ENCODE peak calls at places on chromosomes 5 and 9, in six cellular contexts. One of them, this sample, is unnamed.

GRCh38 chr9:97788763-97789663 is 64.0 kb upstream of the FOXE1 start:
- DNase-seq in adipocyte: peak
- DNase-seq in GM23248: peak
- DNase-seq in ovary: no peak
- DNase-seq in Jurkat, Clone E6-1: no peak
- DNase-seq in coronary artery: no peak
- DNase-seq in this sample: no peak

GRCh38 chr5:124924729-124925128 is 178.3 kb upstream of the ZNF608 start:
- DNase-seq in adipocyte: no peak
- DNase-seq in GM23248: no peak
- DNase-seq in ovary: no peak
- DNase-seq in Jurkat, Clone E6-1: no peak
- DNase-seq in coronary artery: no peak
- DNase-seq in this sample: no peak

GRCh38 chr9:8282555-8282954 is 483.0 kb upstream of the DMAC1 start:
- DNase-seq in adipocyte: no peak
- DNase-seq in GM23248: no peak
- DNase-seq in ovary: no peak
- DNase-seq in Jurkat, Clone E6-1: no peak
- DNase-seq in coronary artery: no peak
- DNase-seq in this sample: no peak

GRCh38 chr9:121285835-121286687 is 18.1 kb downstream of the GSN start:
- DNase-seq in adipocyte: peak
- DNase-seq in GM23248: peak
- DNase-seq in ovary: peak
- DNase-seq in Jurkat, Clone E6-1: no peak
- DNase-seq in coronary artery: peak
- DNase-seq in this sample: no peak

GRCh38 chr9:15249042-15249818 is 57.8 kb downstream of the TTC39B start:
- DNase-seq in adipocyte: peak
- DNase-seq in GM23248: peak
- DNase-seq in ovary: no peak
- DNase-seq in Jurkat, Clone E6-1: no peak
- DNase-seq in coronary artery: no peak
- DNase-seq in this sample: no peak

GRCh38 chr5:143826909-143827514 is 15.1 kb downstream of the HMHB1 start:
- DNase-seq in adipocyte: peak
- DNase-seq in GM23248: peak
- DNase-seq in ovary: no peak
- DNase-seq in Jurkat, Clone E6-1: no peak
- DNase-seq in coronary artery: no peak
- DNase-seq in this sample: no peak

GRCh38 chr5:38948501-38948900 is 102.7 kb downstream of the OSMR start:
- DNase-seq in adipocyte: peak
- DNase-seq in GM23248: peak
- DNase-seq in ovary: no peak
- DNase-seq in Jurkat, Clone E6-1: no peak
- DNase-seq in coronary artery: no peak
- DNase-seq in this sample: no peak

GRCh38 chr9:69324549-69325401 is at the start of gene ENTREP1:
- DNase-seq in adipocyte: peak
- DNase-seq in GM23248: peak
- DNase-seq in ovary: peak
- DNase-seq in Jurkat, Clone E6-1: no peak
- DNase-seq in coronary artery: no peak
- DNase-seq in this sample: no peak

GRCh38 chr9:93116049-93116961 is 17.7 kb downstream of the NINJ1 start:
- DNase-seq in adipocyte: peak
- DNase-seq in GM23248: peak
- DNase-seq in ovary: peak
- DNase-seq in Jurkat, Clone E6-1: no peak
- DNase-seq in coronary artery: peak
- DNase-seq in this sample: no peak

GRCh38 chr5:40074801-40075200 is 604.9 kb upstream of the PTGER4 start:
- DNase-seq in adipocyte: peak
- DNase-seq in GM23248: no peak
- DNase-seq in ovary: no peak
- DNase-seq in Jurkat, Clone E6-1: no peak
- DNase-seq in coronary artery: no peak
- DNase-seq in this sample: no peak

GRCh38 chr5:153756540-153756939 is 266.1 kb downstream of the GRIA1 start:
- DNase-seq in adipocyte: no peak
- DNase-seq in GM23248: peak
- DNase-seq in ovary: no peak
- DNase-seq in Jurkat, Clone E6-1: no peak
- DNase-seq in coronary artery: no peak
- DNase-seq in this sample: no peak

GRCh38 chr9:89592963-89593775 is 11.6 kb upstream of the GADD45G start:
- DNase-seq in adipocyte: peak
- DNase-seq in GM23248: peak
- DNase-seq in ovary: no peak
- DNase-seq in Jurkat, Clone E6-1: no peak
- DNase-seq in coronary artery: no peak
- DNase-seq in this sample: peak

GRCh38 chr5:176781638-176782570 is 28.5 kb upstream of the UNC5A start:
- DNase-seq in adipocyte: no peak
- DNase-seq in GM23248: no peak
- DNase-seq in ovary: peak
- DNase-seq in Jurkat, Clone E6-1: no peak
- DNase-seq in coronary artery: no peak
- DNase-seq in this sample: peak

GRCh38 chr9:96450613-96451544 is 910 bp downstream of the HABP4 start:
- DNase-seq in adipocyte: peak
- DNase-seq in GM23248: peak
- DNase-seq in ovary: peak
- DNase-seq in Jurkat, Clone E6-1: no peak
- DNase-seq in coronary artery: peak
- DNase-seq in this sample: no peak

GRCh38 chr5:181042036-181042435 is 2.0 kb downstream of the BTNL9 start:
- DNase-seq in adipocyte: no peak
- DNase-seq in GM23248: no peak
- DNase-seq in ovary: no peak
- DNase-seq in Jurkat, Clone E6-1: no peak
- DNase-seq in coronary artery: no peak
- DNase-seq in this sample: peak

GRCh38 chr9:109483771-109484442 is 14.2 kb downstream of the PTPN3 start:
- DNase-seq in adipocyte: no peak
- DNase-seq in GM23248: no peak
- DNase-seq in ovary: no peak
- DNase-seq in Jurkat, Clone E6-1: no peak
- DNase-seq in coronary artery: no peak
- DNase-seq in this sample: no peak

GRCh38 chr5:96614110-96614691 is 48.0 kb upstream of the CAST start:
- DNase-seq in adipocyte: peak
- DNase-seq in GM23248: peak
- DNase-seq in ovary: no peak
- DNase-seq in Jurkat, Clone E6-1: peak
- DNase-seq in coronary artery: no peak
- DNase-seq in this sample: no peak
- H3K4me3 ChIP-seq in adipocyte: peak
- H3K4me3 ChIP-seq in GM23248: peak
- H3K4me3 ChIP-seq in ovary: no peak
- H3K4me3 ChIP-seq in Jurkat, Clone E6-1: no peak
- H3K4me3 ChIP-seq in coronary artery: peak
- H3K4me3 ChIP-seq in this sample: no peak

DNA sequence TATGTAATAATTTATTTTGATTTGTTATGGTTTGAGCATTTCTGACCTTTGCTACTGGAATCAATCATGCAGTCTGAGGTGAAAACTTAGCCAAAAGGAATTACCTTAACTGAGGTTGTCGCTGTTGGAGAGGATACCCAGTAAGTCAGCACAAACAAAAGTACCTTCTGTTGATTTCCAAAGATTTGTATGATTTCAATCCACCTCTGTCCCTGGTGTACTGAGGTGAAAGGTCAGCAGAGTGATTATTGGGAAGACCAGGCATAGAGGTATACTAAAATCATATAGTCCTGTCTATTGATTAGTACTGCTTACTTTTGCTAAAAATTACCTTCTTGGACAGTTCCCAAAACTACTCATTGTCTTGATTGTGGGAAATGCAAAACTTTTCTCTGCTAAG is 32.8 kb downstream of the RUSC2 start:
- DNase-seq in adipocyte: no peak
- DNase-seq in GM23248: no peak
- DNase-seq in ovary: no peak
- DNase-seq in Jurkat, Clone E6-1: no peak
- DNase-seq in coronary artery: no peak
- DNase-seq in this sample: no peak
- H3K4me3 ChIP-seq in adipocyte: peak
- H3K4me3 ChIP-seq in GM23248: no peak
- H3K4me3 ChIP-seq in ovary: no peak
- H3K4me3 ChIP-seq in Jurkat, Clone E6-1: no peak
- H3K4me3 ChIP-seq in coronary artery: no peak
- H3K4me3 ChIP-seq in this sample: no peak

GRCh38 chr5:32501071-32501470 is 56.5 kb upstream of the ZFR start:
- DNase-seq in adipocyte: no peak
- DNase-seq in GM23248: no peak
- DNase-seq in ovary: no peak
- DNase-seq in Jurkat, Clone E6-1: no peak
- DNase-seq in coronary artery: no peak
- DNase-seq in this sample: no peak
- H3K4me3 ChIP-seq in adipocyte: no peak
- H3K4me3 ChIP-seq in GM23248: no peak
- H3K4me3 ChIP-seq in ovary: no peak
- H3K4me3 ChIP-seq in Jurkat, Clone E6-1: no peak
- H3K4me3 ChIP-seq in coronary artery: no peak
- H3K4me3 ChIP-seq in this sample: no peak

DNA sequence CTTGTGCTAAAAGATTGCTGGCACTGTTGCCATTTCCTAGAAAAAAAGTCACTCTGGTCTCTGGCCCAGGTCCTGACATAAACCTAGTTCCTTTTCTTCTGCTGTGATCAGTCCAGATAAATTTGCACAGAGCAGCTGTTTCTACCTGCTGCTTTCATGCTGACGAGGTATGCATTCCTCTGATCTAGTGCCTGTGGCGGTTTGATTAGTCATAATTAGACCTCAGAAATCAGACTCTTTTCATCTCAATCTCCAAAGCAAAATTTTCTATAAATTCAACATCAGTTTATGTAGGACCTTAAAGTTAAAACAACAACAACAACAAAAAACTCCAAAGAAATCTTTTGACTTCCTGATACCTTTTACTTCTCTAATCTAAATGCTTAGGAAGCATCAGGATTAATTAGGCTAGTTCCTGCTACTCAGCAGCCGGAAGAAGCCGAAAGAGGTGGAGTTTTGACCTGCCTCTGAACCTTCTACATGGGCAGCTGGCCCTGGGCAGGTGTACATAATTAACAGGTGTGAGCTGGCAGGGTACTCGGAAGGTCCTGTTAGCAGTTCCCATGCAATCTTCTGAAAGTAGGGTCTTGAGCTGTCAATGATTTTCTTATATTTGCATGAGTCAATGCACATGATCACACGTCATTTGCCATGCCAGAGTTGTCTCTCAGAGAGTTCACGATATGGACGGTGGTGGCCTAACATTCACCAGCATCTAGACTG is 83.3 kb upstream of the CCDC112 start:
- DNase-seq in adipocyte: no peak
- DNase-seq in GM23248: no peak
- DNase-seq in ovary: no peak
- DNase-seq in Jurkat, Clone E6-1: no peak
- DNase-seq in coronary artery: no peak
- DNase-seq in this sample: no peak
- H3K4me3 ChIP-seq in adipocyte: no peak
- H3K4me3 ChIP-seq in GM23248: no peak
- H3K4me3 ChIP-seq in ovary: no peak
- H3K4me3 ChIP-seq in Jurkat, Clone E6-1: no peak
- H3K4me3 ChIP-seq in coronary artery: no peak
- H3K4me3 ChIP-seq in this sample: no peak

GRCh38 chr9:129283705-129284606 is 105.9 kb upstream of the IER5L start:
- DNase-seq in adipocyte: no peak
- DNase-seq in GM23248: no peak
- DNase-seq in ovary: peak
- DNase-seq in Jurkat, Clone E6-1: no peak
- DNase-seq in coronary artery: peak
- DNase-seq in this sample: peak

GRCh38 chr9:129281506-129282145 is 103.6 kb upstream of the IER5L start:
- DNase-seq in adipocyte: no peak
- DNase-seq in GM23248: no peak
- DNase-seq in ovary: no peak
- DNase-seq in Jurkat, Clone E6-1: no peak
- DNase-seq in coronary artery: peak
- DNase-seq in this sample: no peak

GRCh38 chr9:129280236-129281231 is 102.5 kb upstream of the IER5L start:
- DNase-seq in adipocyte: no peak
- DNase-seq in GM23248: no peak
- DNase-seq in ovary: no peak
- DNase-seq in Jurkat, Clone E6-1: no peak
- DNase-seq in coronary artery: peak
- DNase-seq in this sample: peak

GRCh38 chr9:129283290-129283691 is 105.2 kb upstream of the IER5L start:
- DNase-seq in adipocyte: no peak
- DNase-seq in GM23248: no peak
- DNase-seq in ovary: no peak
- DNase-seq in Jurkat, Clone E6-1: no peak
- DNase-seq in coronary artery: peak
- DNase-seq in this sample: peak

DNA sequence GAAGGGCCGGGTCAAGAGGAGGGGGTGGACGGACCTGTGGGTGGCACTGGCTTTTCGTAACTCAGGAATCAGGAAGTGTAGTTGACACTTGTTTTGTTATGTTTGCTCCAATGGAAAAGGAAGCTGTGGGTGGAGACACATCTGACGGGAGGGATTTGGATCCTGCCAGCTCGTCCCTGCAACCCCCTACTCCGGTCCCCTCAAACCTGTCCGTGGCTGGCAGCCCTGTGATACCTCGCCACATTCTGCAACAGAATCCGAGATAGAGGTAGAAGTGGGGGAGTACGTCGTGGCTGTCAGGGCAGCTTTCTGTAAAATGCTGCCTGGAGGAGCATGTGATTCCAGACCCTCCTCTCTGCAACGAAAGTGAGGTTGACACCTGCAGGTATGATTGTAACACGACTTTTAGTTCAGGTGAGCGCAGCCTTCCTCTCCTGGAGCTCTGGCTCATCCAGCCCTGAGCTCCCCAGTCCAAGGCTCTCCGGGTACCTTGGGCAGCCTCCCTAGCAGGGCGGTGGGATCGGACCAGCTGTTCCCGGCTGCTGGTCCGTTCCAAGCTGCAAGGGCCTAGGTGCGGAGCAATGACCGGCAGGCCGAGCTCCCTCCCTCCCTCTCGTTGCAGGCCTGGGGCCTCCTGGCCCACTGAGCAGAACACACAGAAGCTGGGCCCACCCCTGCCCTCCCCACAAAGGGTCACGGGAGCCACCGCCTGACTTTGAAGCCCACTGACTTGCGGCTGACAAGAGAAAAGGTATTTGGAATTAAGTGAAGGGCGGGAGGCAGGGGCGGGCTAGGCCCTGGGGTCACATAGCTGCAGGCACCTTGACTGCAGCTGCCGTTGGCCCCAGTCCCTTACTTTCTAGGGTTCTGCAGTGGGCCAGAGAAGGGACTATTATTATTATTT is 104.5 kb upstream of the IER5L start:
- DNase-seq in adipocyte: no peak
- DNase-seq in GM23248: no peak
- DNase-seq in ovary: peak
- DNase-seq in Jurkat, Clone E6-1: no peak
- DNase-seq in coronary artery: peak
- DNase-seq in this sample: peak
- H3K4me3 ChIP-seq in adipocyte: no peak
- H3K4me3 ChIP-seq in GM23248: no peak
- H3K4me3 ChIP-seq in ovary: peak
- H3K4me3 ChIP-seq in Jurkat, Clone E6-1: no peak
- H3K4me3 ChIP-seq in coronary artery: peak
- H3K4me3 ChIP-seq in this sample: peak

GRCh38 chr5:1004598-1005361 is 3.8 kb upstream of the NKD2 start:
- DNase-seq in adipocyte: peak
- DNase-seq in GM23248: peak
- DNase-seq in ovary: peak
- DNase-seq in Jurkat, Clone E6-1: peak
- DNase-seq in coronary artery: no peak
- DNase-seq in this sample: no peak
- H3K4me3 ChIP-seq in adipocyte: peak
- H3K4me3 ChIP-seq in GM23248: peak
- H3K4me3 ChIP-seq in ovary: peak
- H3K4me3 ChIP-seq in Jurkat, Clone E6-1: peak
- H3K4me3 ChIP-seq in coronary artery: peak
- H3K4me3 ChIP-seq in this sample: peak

This sample was measured in vagina.